ENCODE peak calls at places on chromosomes 1 and 21, in four cellular contexts. Q is A673, J is right atrium auricular region, O is glutamatergic neuron. T is an unnamed sample.

GRCh38 chr21:38965910-38966504 is 160.3 kb downstream of the ETS2 start:
- DNase-seq in J (no peak), Q (no peak), O (no peak), T (no peak)

GRCh38 chr1:202589190-202589680 is 121.0 kb downstream of the SYT2 start:
- DNase-seq in Q (no peak), O (no peak), J (peak), T (peak)

GRCh38 chr1:6108937-6109636 is 63.4 kb downstream of the KCNAB2 start:
- DNase-seq in Q (peak), O (peak), J (no peak), T (no peak)

GRCh38 chr1:12345350-12346217 is 115.8 kb downstream of the VPS13D start:
- DNase-seq in J (no peak), O (no peak), Q (no peak), T (no peak)

GRCh38 chr1:3698660-3699408 is 46.5 kb downstream of the TP73 start:
- DNase-seq in J (no peak), Q (no peak), O (no peak), T (no peak)

GRCh38 chr1:41662656-41663437 is 178.4 kb upstream of the EDN2 start:
- DNase-seq in O (peak), J (peak), Q (peak), T (no peak)

GRCh38 chr1:173269490-173270230 is 62.5 kb upstream of the TNFSF4 start:
- DNase-seq in Q (peak), J (no peak), O (no peak), T (no peak)

GRCh38 chr1:12434174-12434573 is 183.8 kb downstream of the DHRS3 start:
- DNase-seq in O (no peak), Q (peak), J (no peak), T (no peak)

GRCh38 chr1:160363951-160364350 is 2.9 kb upstream of the NHLH1 start:
- DNase-seq in O (peak), Q (no peak), J (peak), T (peak)

GRCh38 chr1:220817907-220818306 is 31.2 kb downstream of the MTARC1 start:
- DNase-seq in O (no peak), Q (no peak), J (no peak), T (no peak)

GRCh38 chr1:175548774-175549173 is 194.6 kb downstream of the TNR start:
- DNase-seq in O (no peak), J (peak), Q (no peak), T (no peak)

GRCh38 chr21:43362306-43362927 is 64.5 kb downstream of the SIK1 start:
- DNase-seq in O (peak), Q (peak), J (peak), T (no peak)

GRCh38 chr1:168234846-168235547 is 9.2 kb downstream of the SFT2D2 start:
- DNase-seq in O (peak), Q (peak), J (no peak), T (no peak)

GRCh38 chr1:67700692-67701410 is 15.8 kb downstream of the GADD45A start:
- DNase-seq in J (no peak), Q (no peak), O (peak), T (no peak)

GRCh38 chr21:37219766-37220432 is 47.2 kb downstream of the VPS26C start:
- DNase-seq in J (no peak), O (no peak), Q (no peak), T (no peak)

GRCh38 chr1:160636547-160636946 is 10.3 kb downstream of the SLAMF1 start:
- DNase-seq in Q (no peak), O (no peak), J (no peak), T (no peak)

GRCh38 chr21:45845063-45845789 is 136.3 kb upstream of the COL6A1 start:
- DNase-seq in O (peak), Q (no peak), J (no peak), T (no peak)

GRCh38 chr1:68442006-68442405 is 7.7 kb downstream of the RPE65 start:
- DNase-seq in Q (no peak), J (no peak), O (no peak), T (no peak)

GRCh38 chr1:81453971-81454370 is 346.8 kb upstream of the ADGRL2 start:
- DNase-seq in J (no peak), O (no peak), Q (peak), T (no peak)

GRCh38 chr1:180353930-180354329 is 123.9 kb downstream of the LHX4 start:
- DNase-seq in Q (peak), J (no peak), O (peak), T (no peak)

GRCh38 chr21:42703936-42704335 is 50.5 kb downstream of the PDE9A start:
- DNase-seq in O (no peak), J (no peak), Q (no peak), T (no peak)

GRCh38 chr1:10835423-10836421 is 39.3 kb upstream of the CASZ1 start:
- DNase-seq in J (no peak), O (peak), Q (peak), T (no peak)

GRCh38 chr1:154972517-154973343 is 1.8 kb upstream of the CKS1B start:
- DNase-seq in O (no peak), J (peak), Q (peak), T (peak)

GRCh38 chr1:77925966-77926365 is 37.5 kb downstream of the NEXN start:
- DNase-seq in J (no peak), Q (no peak), O (no peak), T (no peak)

GRCh38 chr1:93546162-93546863 is 98.4 kb downstream of the FNBP1L start:
- DNase-seq in O (no peak), J (no peak), Q (no peak), T (no peak)

GRCh38 chr1:204696606-204697005 is 11.1 kb upstream of the LRRN2 start:
- DNase-seq in O (no peak), J (no peak), Q (no peak), T (no peak)

GRCh38 chr1:26169201-26169600 is 438 bp upstream of the C1orf232 start:
- DNase-seq in Q (no peak), O (no peak), J (no peak), T (no peak)

GRCh38 chr1:93324486-93325464 is 20.9 kb upstream of the DR1 start:
- DNase-seq in J (no peak), O (no peak), Q (no peak), T (no peak)

GRCh38 chr1:155691992-155692528 is 3.2 kb downstream of the DAP3 start:
- DNase-seq in Q (no peak), J (no peak), O (no peak), T (no peak)

GRCh38 chr1:235710665-235711064 is 61.1 kb upstream of the GNG4 start:
- DNase-seq in Q (no peak), O (no peak), J (no peak), T (no peak)

GRCh38 chr1:46224966-46225365 is 21.8 kb downstream of the LURAP1 start:
- DNase-seq in J (no peak), O (no peak), Q (no peak), T (no peak)

GRCh38 chr1:73366734-73367413 is 831.1 kb downstream of the LRRIQ3 start:
- DNase-seq in J (no peak), Q (no peak), O (no peak), T (no peak)

DNA sequence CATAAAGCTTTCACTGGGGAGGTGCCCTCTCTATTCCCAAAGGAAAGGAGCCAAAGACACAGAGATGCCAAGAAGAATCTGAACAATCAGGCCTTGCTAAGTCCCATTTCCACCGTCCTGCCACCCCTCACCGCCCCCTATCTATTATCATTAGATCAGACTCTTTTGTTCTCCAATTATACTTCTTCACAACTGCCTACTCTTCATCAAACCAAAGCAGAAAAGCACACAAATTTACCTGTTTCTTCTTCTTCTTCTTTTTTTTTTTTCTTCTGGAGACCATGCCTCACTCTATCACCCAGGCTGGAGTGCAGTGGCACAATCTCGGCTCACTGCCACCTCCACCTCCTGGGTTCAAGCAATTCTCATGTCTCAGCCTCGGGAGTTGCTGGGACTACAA is 43.1 kb upstream of the ARHGEF10L start:
- DNase-seq in Q (no peak), O (no peak), J (no peak), T (no peak)
- TF ChIP-seq CTCF in Q (no peak), O (no peak), J (no peak), T (no peak)

GRCh38 chr1:86828024-86828423 is 85.9 kb downstream of the SELENOF start:
- DNase-seq in Q (no peak), J (no peak), O (no peak), T (no peak)

GRCh38 chr1:86832409-86832808 is 81.5 kb downstream of the SELENOF start:
- DNase-seq in O (no peak), J (no peak), Q (no peak), T (no peak)

DNA sequence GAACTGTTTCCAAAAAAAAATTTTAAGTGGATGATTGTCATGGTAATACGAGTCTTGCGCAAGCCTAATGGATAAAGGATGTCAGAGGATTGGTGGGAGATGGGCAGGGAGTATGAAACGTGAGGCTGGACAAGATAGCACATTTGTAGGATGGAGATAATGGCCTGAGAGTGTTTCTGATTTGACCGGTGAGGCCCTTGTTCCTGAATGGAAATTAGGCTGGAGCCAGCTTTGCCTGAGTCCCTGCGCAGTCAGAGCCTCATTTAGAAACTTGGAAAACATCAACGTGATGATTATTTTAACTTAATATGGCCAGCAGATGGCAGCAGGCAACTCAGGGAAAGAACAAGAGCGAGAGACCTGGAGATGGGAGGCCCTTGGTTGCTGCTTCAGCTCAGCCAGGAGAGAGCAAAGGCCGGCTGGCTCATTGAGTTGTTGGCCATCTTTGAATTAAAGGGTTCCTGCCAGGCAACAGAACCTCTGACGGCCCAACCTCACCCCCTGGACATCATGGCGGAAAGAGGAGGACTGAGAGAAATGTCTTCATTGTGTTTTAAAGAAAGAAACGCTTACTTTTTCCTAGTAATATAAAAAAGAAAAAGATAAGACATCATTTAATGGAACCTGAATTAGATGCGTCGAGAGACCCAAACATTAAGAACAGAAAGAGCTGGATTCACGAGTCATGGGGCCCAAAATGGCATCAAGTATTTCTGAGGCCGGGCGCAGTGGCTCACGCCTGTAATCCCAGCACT is 80.3 kb downstream of the SELENOF start:
- DNase-seq in Q (peak), O (peak), J (peak), T (peak)
- TF ChIP-seq CTCF in Q (peak), O (peak), J (peak), T (peak)

GRCh38 chr1:92298213-92298572 is 594 bp downstream of the GLMN start:
- DNase-seq in J (no peak), O (no peak), Q (no peak), T (no peak)

GRCh38 chr1:92299477-92300125 is 742 bp downstream of the RPAP2 start:
- DNase-seq in J (no peak), Q (peak), O (no peak), T (no peak)

GRCh38 chr1:92301021-92301420 is 2.2 kb downstream of the RPAP2 start:
- DNase-seq in J (no peak), Q (no peak), O (no peak), T (no peak)

GRCh38 chr1:92298573-92299476 is at the start of the genes GLMN and RPAP2:
- DNase-seq in J (peak), O (peak), Q (peak), T (peak)
- TF ChIP-seq CTCF in J (no peak), O (no peak), Q (no peak), T (peak)

GRCh38 chr1:8202182-8202905 is 115.6 kb upstream of the SLC45A1 start:
- DNase-seq in O (no peak), J (peak), Q (no peak), T (no peak)
- TF ChIP-seq CTCF in O (no peak), J (no peak), Q (no peak), T (no peak)

DNA sequence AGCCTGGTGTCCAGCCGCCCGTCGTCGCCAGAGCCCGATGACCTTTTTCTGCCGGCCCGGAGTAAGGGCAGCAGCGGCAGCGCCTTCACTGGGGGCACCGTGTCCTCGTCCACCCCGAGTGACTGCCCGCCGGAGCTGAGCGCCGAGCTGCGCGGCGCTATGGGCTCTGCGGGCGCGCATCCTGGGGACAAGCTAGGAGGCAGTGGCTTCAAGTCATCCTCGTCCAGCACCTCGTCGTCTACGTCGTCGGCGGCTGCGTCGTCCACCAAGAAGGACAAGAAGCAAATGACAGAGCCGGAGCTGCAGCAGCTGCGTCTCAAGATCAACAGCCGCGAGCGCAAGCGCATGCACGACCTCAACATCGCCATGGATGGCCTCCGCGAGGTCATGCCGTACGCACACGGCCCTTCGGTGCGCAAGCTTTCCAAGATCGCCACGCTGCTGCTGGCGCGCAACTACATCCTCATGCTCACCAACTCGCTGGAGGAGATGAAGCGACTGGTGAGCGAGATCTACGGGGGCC is 1.2 kb downstream of the OLIG2 start:
- DNase-seq in O (peak), Q (no peak), J (no peak), T (no peak)
- TF ChIP-seq CTCF in O (no peak), Q (no peak), J (no peak), T (no peak)

T was measured in osteocyte.